ENCODE peak calls at places on chromosomes 4 and X, in five cellular contexts. A is mesenchymal stem cell, S is A673, N is WERI-Rb-1, O is uterus. U is an unnamed sample.

GRCh38 chr4:187103351-187103750 is 379.7 kb upstream of the FAT1 start:
- DNase-seq in A (no peak), O (no peak), S (no peak), N (no peak), U (no peak)

GRCh38 chrX:152642931-152643525 is 5.3 kb downstream of the GABRQ start:
- DNase-seq in S (no peak), O (no peak), N (no peak), A (no peak), U (no peak)

GRCh38 chrX:68443155-68443868 is 10.0 kb upstream of the OPHN1 start:
- DNase-seq in N (no peak), S (peak; percentile 24), O (no peak), A (peak; percentile 13), U (no peak)

GRCh38 chr4:133839326-133839725 is 362.3 kb downstream of the PABPC4L start:
- DNase-seq in S (peak; percentile 27), N (no peak), O (no peak), A (no peak), U (no peak)

GRCh38 chr4:60506061-60506460 is 694.1 kb upstream of the ADGRL3 start:
- DNase-seq in O (no peak), S (no peak), A (no peak), N (no peak), U (no peak)

GRCh38 chrX:109740076-109740809 is 7.2 kb upstream of the ACSL4 start:
- DNase-seq in A (peak; percentile 85), S (no peak), O (no peak), N (no peak), U (no peak)

GRCh38 chrX:15623074-15623473 is 22.3 kb upstream of the ACE2 start:
- DNase-seq in N (no peak), S (no peak), A (no peak), O (no peak), U (no peak)

GRCh38 chrX:47061238-47061919 is 16.9 kb upstream of the RGN start:
- DNase-seq in O (no peak), S (no peak), N (no peak), A (no peak), U (no peak)

GRCh38 chr4:21012851-21013331 is 312.6 kb downstream of the PACRGL start:
- DNase-seq in A (peak; percentile 6), S (no peak), N (no peak), O (no peak), U (no peak)

GRCh38 chrX:70901465-70901864 is 7.0 kb downstream of the TEX11 start:
- DNase-seq in N (no peak), A (no peak), O (no peak), S (no peak), U (no peak)

GRCh38 chrX:129779747-129780146 is at the start of gene SASH3:
- DNase-seq in A (no peak), O (no peak), S (no peak), N (no peak), U (peak; percentile 40)

GRCh38 chrX:49089553-49089952 is 9.9 kb upstream of the WDR45 start:
- DNase-seq in O (no peak), A (no peak), S (no peak), N (no peak), U (no peak)

GRCh38 chr4:119300388-119301131 is 21.4 kb downstream of the FABP2 start:
- DNase-seq in N (peak; percentile 95), A (peak; percentile 92), O (peak; percentile 90), S (peak; percentile 92), U (peak; percentile 88)

GRCh38 chrX:73867144-73867543 is 304.1 kb downstream of the CHIC1 start:
- DNase-seq in A (no peak), S (no peak), N (no peak), O (no peak), U (no peak)

GRCh38 chr4:8587469-8588195 is 4.9 kb upstream of the CPZ start:
- DNase-seq in S (no peak), O (peak; percentile 9), N (no peak), A (no peak), U (no peak)

GRCh38 chr4:182240161-182241130 is 2.8 kb upstream of the TENM3 start:
- DNase-seq in O (no peak), N (no peak), S (no peak), A (peak; percentile 70), U (no peak)

DNA sequence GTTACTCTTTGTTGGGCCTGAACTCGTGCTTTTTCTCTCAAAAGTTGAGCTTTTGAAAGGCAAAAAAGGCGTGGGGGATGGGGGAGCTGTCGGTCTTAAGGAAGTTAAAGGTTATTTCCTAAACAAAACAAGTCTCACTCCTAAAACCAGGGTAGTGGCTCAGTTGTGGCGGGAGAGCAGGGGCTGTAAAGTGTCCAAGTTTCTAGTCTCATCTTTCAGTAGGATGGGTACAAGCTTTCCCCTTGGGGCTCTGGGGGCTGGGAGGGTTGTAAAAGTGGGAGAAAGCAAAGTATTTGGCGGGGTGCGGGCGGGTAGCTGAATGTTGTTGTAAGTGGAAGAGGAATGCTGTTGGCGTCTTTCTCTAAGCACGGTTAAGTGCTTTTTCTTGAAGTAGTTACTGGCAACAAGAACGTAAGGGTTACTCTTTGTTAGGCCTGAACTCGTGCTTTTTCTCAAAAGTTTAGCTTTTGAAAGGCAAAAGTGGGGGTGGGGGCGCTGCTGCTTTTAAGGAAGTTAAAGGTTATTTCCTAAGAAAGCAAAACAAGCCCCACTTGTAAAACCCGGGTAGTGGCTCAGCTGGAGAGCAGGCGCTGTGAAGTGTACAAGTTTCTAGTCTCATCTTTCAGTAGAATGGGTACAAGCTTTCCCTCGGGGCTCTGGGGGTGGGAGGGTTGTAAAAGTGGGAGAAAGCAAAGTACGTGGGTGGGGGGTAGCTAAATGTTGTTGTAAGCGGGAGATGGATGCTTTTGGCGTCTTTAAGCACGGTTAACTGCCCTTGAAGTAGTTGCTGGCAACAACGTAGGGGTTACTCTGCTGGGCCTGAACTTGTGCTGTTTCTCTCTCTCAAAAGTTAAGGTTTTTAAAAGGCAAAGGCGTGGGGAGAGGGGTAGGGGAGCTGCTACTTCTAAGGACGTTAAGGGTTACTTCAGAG is 1.1 kb upstream of the WDR1 start:
- DNase-seq in A (peak; percentile 37), N (no peak), O (peak; percentile 60), S (no peak), U (no peak)
- H3K4me3 ChIP-seq in A (no peak overlapping the region), N (peak overlapping the region; percentile 55), O (peak overlapping the region; percentile 61), S (peak overlapping the region; percentile 66), U (peak overlapping the region; percentile 56)

DNA sequence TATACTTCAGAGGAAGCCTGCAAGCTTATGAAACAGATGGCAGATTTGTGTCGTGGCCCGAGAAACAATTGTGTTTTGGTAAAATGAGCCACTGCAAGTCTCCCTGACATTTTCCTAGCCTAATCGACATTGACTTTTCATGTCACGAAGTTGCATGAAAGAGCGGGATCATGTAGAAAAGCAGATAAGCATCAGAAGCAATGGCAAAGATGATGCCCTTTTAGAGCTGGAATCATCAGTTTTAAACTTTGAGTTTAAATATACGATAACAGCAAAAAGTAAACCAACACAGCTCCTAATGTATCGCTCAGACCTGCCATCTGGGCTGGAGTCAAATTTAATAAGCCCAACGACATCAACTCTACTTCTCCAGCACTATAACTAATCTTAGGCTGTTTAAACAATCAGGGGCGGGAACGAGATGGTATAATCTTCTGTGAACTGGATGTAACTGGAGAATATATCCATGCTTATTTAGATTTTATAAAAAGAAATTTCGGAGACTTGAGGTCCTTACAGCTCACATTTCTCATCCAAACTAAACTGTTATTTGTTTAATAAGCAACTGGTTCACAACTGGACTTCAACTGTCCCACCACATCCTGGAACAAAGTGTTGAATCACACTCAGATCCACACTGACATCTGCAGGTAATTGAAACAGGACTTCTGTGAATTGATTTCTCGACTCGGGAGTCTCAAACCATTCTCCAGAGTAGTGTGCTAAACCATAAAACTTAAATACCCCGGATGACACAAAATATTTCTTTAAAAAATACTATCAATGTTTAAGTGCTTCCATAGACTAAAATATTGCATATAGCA is 95.1 kb upstream of the PLAC1 start:
- DNase-seq in S (no peak), A (peak; percentile 48), O (no peak), N (peak; percentile 14), U (no peak)
- H3K4me3 ChIP-seq in S (no peak overlapping the region), A (no peak overlapping the region), O (no peak overlapping the region), N (peak overlapping the region; percentile 29), U (no peak overlapping the region)

DNA sequence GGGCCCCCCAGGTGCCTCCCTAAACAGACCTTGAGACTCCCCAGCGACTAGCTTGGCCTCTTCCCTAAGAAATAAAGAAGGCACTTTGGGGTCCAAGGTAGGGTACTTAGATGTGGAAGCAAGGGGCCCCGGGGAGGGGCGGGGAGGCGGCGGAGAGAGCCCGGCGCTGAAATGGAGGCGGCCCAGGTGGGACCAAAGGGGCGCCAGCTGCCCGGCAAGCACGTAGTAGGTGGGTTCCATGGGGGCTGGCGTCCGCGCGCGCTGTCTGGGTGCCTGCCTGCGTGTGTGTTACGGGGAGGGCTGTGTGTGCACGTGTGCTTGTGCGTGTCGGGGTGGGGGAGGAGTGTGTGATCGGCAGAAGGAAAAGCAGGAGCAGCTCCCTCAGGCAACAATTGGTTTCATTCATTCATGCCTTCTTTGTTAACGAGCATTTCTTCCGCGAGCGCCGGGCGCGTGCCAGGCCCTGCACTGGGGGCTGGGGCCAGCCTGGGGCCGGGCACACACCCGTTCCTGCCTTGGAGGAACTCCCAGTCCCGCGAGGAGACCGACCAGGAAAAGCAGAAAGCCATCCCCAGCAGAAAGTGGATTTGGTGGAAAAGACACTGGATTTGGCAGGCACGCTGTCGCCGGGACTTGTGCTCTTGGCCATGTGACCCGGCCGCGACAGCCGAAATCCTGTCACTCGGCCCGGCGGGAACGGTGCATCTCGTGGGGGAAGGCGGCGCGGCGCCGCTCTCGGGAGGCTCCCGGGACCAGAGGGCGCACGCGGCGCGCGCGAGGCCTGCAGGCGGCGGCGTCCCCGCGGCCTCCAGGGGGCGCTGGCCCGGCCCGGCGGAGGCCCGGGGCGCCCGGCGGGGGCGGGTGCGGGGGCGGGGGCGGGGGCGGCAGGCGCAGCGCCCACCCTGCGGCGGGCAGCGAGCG is 3.3 kb upstream of the DUSP9 start:
- DNase-seq in S (peak; percentile 37), O (peak; percentile 7), A (peak; percentile 15), N (peak; percentile 51), U (no peak)
- H3K4me3 ChIP-seq in S (peak overlapping the region; percentile 29), O (no peak overlapping the region), A (no peak overlapping the region), N (peak overlapping the region; percentile 41), U (no peak overlapping the region)

GRCh38 chr4:676871-677235 is 2.5 kb downstream of the MYL5 start:
- DNase-seq in S (no peak), O (no peak), N (no peak), A (no peak), U (no peak)

GRCh38 chr4:674172-675035 is at the start of the genes ATP5ME and MYL5:
- DNase-seq in S (peak; percentile 97), N (peak; percentile 97), A (peak; percentile 90), O (peak; percentile 96), U (peak; percentile 100)

GRCh38 chr4:677431-678293 is 3.3 kb downstream of the MYL5 start:
- DNase-seq in N (no peak), S (no peak), O (no peak), A (no peak), U (no peak)

GRCh38 chr4:675036-675804 is 878 bp downstream of the MYL5 start:
- DNase-seq in S (no peak), N (no peak), O (no peak), A (no peak), U (no peak)

DNA sequence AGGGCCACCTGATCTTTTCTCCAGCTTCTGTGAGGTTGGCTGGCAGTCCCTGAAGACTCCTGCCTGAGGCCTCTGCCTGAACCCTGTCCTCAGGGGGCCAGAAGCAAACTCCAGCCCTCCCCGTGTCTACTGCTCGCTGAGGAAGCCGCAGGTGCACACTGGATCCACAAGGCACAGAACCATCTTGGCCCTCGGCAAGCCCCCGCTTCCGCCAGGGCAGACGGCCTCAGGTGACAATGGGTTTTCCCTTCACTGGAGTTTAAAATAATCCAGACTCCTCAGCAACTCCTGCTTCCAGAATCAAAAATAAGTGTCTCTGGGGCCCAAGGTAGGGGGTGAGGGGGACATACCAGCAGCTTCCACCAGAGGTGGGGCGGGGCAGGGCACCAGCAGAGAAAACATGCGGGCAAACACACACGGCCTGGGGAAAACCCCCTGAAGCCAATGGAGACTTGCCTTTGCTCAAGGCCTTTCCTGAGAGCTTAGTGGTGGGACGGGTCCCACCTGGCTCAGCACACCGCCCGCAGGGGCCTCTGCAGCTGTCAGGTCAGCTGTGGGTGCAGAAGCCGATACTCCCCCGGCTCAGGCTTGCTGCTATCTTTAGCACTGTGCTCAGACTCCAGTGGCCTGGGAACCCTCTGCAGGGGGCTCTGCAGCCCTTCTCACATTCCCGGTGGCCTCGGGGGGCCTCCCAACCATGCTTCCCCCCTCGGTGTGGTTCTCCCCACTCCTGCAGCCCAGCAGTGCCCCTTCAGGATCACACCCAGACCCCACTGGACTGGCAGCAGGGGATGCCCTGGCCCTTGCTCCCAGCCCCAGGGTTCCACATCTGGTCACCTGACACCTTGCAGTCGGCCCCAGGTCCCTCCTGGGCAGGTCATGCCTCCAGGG is 1.9 kb downstream of the MYL5 start:
- DNase-seq in A (no peak), O (no peak), N (peak; percentile 59), S (no peak), U (no peak)
- H3K4me3 ChIP-seq in A (no peak overlapping the region), O (no peak overlapping the region), N (no peak overlapping the region), S (no peak overlapping the region), U (no peak overlapping the region)